ENCODE peak calls at places on chromosomes 3 and 15, in seven cellular contexts. One of them, this sample, is unnamed.

GRCh38 chr3:61158676-61159075 is 92.6 kb downstream of the FHIT start:
- DNase-seq in mucosa of descending colon: no peak
- DNase-seq in cardiac fibroblast: no peak
- DNase-seq in GM06990: no peak
- DNase-seq in stomach: no peak
- DNase-seq in AG10803: no peak
- DNase-seq in sigmoid colon: no peak
- DNase-seq in this sample: no peak

GRCh38 chr15:45637552-45638033 is 2.8 kb downstream of the SQOR start:
- DNase-seq in sigmoid colon: peak; percentile 84
- DNase-seq in stomach: peak; percentile 76
- DNase-seq in mucosa of descending colon: no peak
- DNase-seq in AG10803: peak; percentile 93
- DNase-seq in cardiac fibroblast: peak; percentile 96
- DNase-seq in GM06990: peak; percentile 66
- DNase-seq in this sample: peak; percentile 94

GRCh38 chr3:196122021-196122687 is 40.3 kb upstream of the TFRC start:
- DNase-seq in GM06990: no peak
- DNase-seq in stomach: no peak
- DNase-seq in AG10803: no peak
- DNase-seq in mucosa of descending colon: peak; percentile 29
- DNase-seq in cardiac fibroblast: peak; percentile 13
- DNase-seq in sigmoid colon: no peak
- DNase-seq in this sample: peak; percentile 15

GRCh38 chr3:133895208-133896001 is at the start of gene RAB6B:
- DNase-seq in GM06990: no peak
- DNase-seq in mucosa of descending colon: no peak
- DNase-seq in sigmoid colon: no peak
- DNase-seq in cardiac fibroblast: peak; percentile 43
- DNase-seq in AG10803: peak; percentile 32
- DNase-seq in stomach: no peak
- DNase-seq in this sample: peak; percentile 15

GRCh38 chr3:160130950-160131349 is 94.3 kb upstream of the C3orf80 start:
- DNase-seq in sigmoid colon: no peak
- DNase-seq in mucosa of descending colon: no peak
- DNase-seq in AG10803: peak; percentile 59
- DNase-seq in stomach: no peak
- DNase-seq in cardiac fibroblast: peak; percentile 67
- DNase-seq in GM06990: no peak
- DNase-seq in this sample: peak; percentile 75

GRCh38 chr15:65130941-65131340 is 2.7 kb downstream of the PDCD7 start:
- DNase-seq in GM06990: no peak
- DNase-seq in AG10803: no peak
- DNase-seq in cardiac fibroblast: no peak
- DNase-seq in stomach: no peak
- DNase-seq in sigmoid colon: no peak
- DNase-seq in mucosa of descending colon: no peak
- DNase-seq in this sample: no peak

GRCh38 chr3:143348486-143349327 is 229.1 kb downstream of the CHST2 start:
- DNase-seq in mucosa of descending colon: no peak
- DNase-seq in cardiac fibroblast: no peak
- DNase-seq in sigmoid colon: no peak
- DNase-seq in AG10803: no peak
- DNase-seq in GM06990: peak; percentile 18
- DNase-seq in stomach: no peak
- DNase-seq in this sample: no peak

GRCh38 chr3:3594986-3595385 is 204.2 kb upstream of the LRRN1 start:
- DNase-seq in stomach: no peak
- DNase-seq in cardiac fibroblast: no peak
- DNase-seq in mucosa of descending colon: no peak
- DNase-seq in sigmoid colon: no peak
- DNase-seq in GM06990: no peak
- DNase-seq in AG10803: no peak
- DNase-seq in this sample: no peak

GRCh38 chr15:41894791-41895463 is 1.1 kb upstream of the SPTBN5 start:
- DNase-seq in GM06990: peak; percentile 84
- DNase-seq in cardiac fibroblast: peak; percentile 76
- DNase-seq in mucosa of descending colon: peak; percentile 89
- DNase-seq in AG10803: peak; percentile 71
- DNase-seq in sigmoid colon: peak; percentile 87
- DNase-seq in stomach: peak; percentile 68
- DNase-seq in this sample: peak; percentile 76

GRCh38 chr3:134998855-134999254 is 203.8 kb downstream of the EPHB1 start:
- DNase-seq in sigmoid colon: no peak
- DNase-seq in mucosa of descending colon: no peak
- DNase-seq in AG10803: no peak
- DNase-seq in GM06990: no peak
- DNase-seq in stomach: no peak
- DNase-seq in cardiac fibroblast: no peak
- DNase-seq in this sample: no peak

GRCh38 chr3:46417120-46417510 is 10.1 kb downstream of the CCRL2 start:
- DNase-seq in stomach: no peak
- DNase-seq in mucosa of descending colon: no peak
- DNase-seq in AG10803: no peak
- DNase-seq in cardiac fibroblast: no peak
- DNase-seq in GM06990: no peak
- DNase-seq in sigmoid colon: no peak
- DNase-seq in this sample: no peak

GRCh38 chr3:9747267-9747666 is 2.5 kb upstream of the OGG1 start:
- DNase-seq in AG10803: peak; percentile 24
- DNase-seq in sigmoid colon: no peak
- DNase-seq in mucosa of descending colon: no peak
- DNase-seq in GM06990: no peak
- DNase-seq in stomach: no peak
- DNase-seq in cardiac fibroblast: peak; percentile 58
- DNase-seq in this sample: peak; percentile 75

GRCh38 chr3:106010829-106011228 is 142.0 kb upstream of the CBLB start:
- DNase-seq in sigmoid colon: no peak
- DNase-seq in mucosa of descending colon: no peak
- DNase-seq in GM06990: no peak
- DNase-seq in cardiac fibroblast: no peak
- DNase-seq in stomach: no peak
- DNase-seq in AG10803: no peak
- DNase-seq in this sample: no peak

GRCh38 chr3:149120051-149120972 is 9.1 kb upstream of the HPS3 start:
- DNase-seq in GM06990: peak; percentile 42
- DNase-seq in mucosa of descending colon: no peak
- DNase-seq in cardiac fibroblast: peak; percentile 85
- DNase-seq in AG10803: peak; percentile 68
- DNase-seq in stomach: no peak
- DNase-seq in sigmoid colon: no peak
- DNase-seq in this sample: peak; percentile 77

GRCh38 chr3:108119398-108120109 is 28.7 kb upstream of the CD47 start:
- DNase-seq in sigmoid colon: no peak
- DNase-seq in cardiac fibroblast: no peak
- DNase-seq in AG10803: no peak
- DNase-seq in GM06990: no peak
- DNase-seq in mucosa of descending colon: no peak
- DNase-seq in stomach: no peak
- DNase-seq in this sample: no peak

GRCh38 chr3:127074900-127075360 is 92.0 kb downstream of the PLXNA1 start:
- DNase-seq in sigmoid colon: peak; percentile 53
- DNase-seq in stomach: no peak
- DNase-seq in AG10803: peak; percentile 90
- DNase-seq in GM06990: peak; percentile 83
- DNase-seq in mucosa of descending colon: peak; percentile 57
- DNase-seq in cardiac fibroblast: peak; percentile 49
- DNase-seq in this sample: peak; percentile 88

GRCh38 chr15:51621917-51622268 is 678 bp downstream of the DMXL2 start:
- DNase-seq in mucosa of descending colon: peak; percentile 64
- DNase-seq in cardiac fibroblast: peak; percentile 64
- DNase-seq in stomach: peak; percentile 42
- DNase-seq in GM06990: no peak
- DNase-seq in sigmoid colon: peak; percentile 74
- DNase-seq in AG10803: peak; percentile 57
- DNase-seq in this sample: peak; percentile 59

GRCh38 chr3:116059421-116060096 is 385.7 kb downstream of the LSAMP start:
- DNase-seq in cardiac fibroblast: peak; percentile 41
- DNase-seq in AG10803: peak; percentile 75
- DNase-seq in sigmoid colon: no peak
- DNase-seq in mucosa of descending colon: no peak
- DNase-seq in stomach: no peak
- DNase-seq in GM06990: no peak
- DNase-seq in this sample: peak; percentile 92

GRCh38 chr15:78949461-78949860 is 4.6 kb upstream of the CTSH start:
- DNase-seq in mucosa of descending colon: no peak
- DNase-seq in GM06990: no peak
- DNase-seq in stomach: peak; percentile 44
- DNase-seq in AG10803: no peak
- DNase-seq in cardiac fibroblast: no peak
- DNase-seq in sigmoid colon: no peak
- DNase-seq in this sample: no peak

GRCh38 chr15:74573987-74574386 is 33.0 kb downstream of the ARID3B start:
- DNase-seq in stomach: no peak
- DNase-seq in GM06990: no peak
- DNase-seq in sigmoid colon: no peak
- DNase-seq in mucosa of descending colon: no peak
- DNase-seq in cardiac fibroblast: no peak
- DNase-seq in AG10803: no peak
- DNase-seq in this sample: peak; percentile 40

GRCh38 chr15:74451322-74451721 is 9.6 kb downstream of the UBL7 start:
- DNase-seq in stomach: no peak
- DNase-seq in cardiac fibroblast: no peak
- DNase-seq in sigmoid colon: no peak
- DNase-seq in mucosa of descending colon: no peak
- DNase-seq in GM06990: no peak
- DNase-seq in AG10803: no peak
- DNase-seq in this sample: no peak

GRCh38 chr3:88149146-88149515 is 628 bp upstream of the C3orf38 start:
- DNase-seq in AG10803: peak; percentile 26
- DNase-seq in GM06990: no peak
- DNase-seq in mucosa of descending colon: no peak
- DNase-seq in cardiac fibroblast: no peak
- DNase-seq in sigmoid colon: no peak
- DNase-seq in stomach: no peak
- DNase-seq in this sample: no peak

GRCh38 chr3:88150371-88150770 is 612 bp downstream of the C3orf38 start:
- DNase-seq in stomach: no peak
- DNase-seq in GM06990: no peak
- DNase-seq in cardiac fibroblast: peak; percentile 26
- DNase-seq in AG10803: no peak
- DNase-seq in sigmoid colon: no peak
- DNase-seq in mucosa of descending colon: no peak
- DNase-seq in this sample: peak; percentile 17

GRCh38 chr3:88149516-88150362 is at the start of gene C3orf38:
- DNase-seq in GM06990: peak; percentile 89
- DNase-seq in sigmoid colon: peak; percentile 94
- DNase-seq in mucosa of descending colon: peak; percentile 90
- DNase-seq in stomach: peak; percentile 85
- DNase-seq in cardiac fibroblast: peak; percentile 93
- DNase-seq in AG10803: peak; percentile 92
- DNase-seq in this sample: peak; percentile 91

GRCh38 chr3:88150771-88151170 is 1.0 kb downstream of the C3orf38 start:
- DNase-seq in AG10803: no peak
- DNase-seq in stomach: no peak
- DNase-seq in GM06990: peak; percentile 31
- DNase-seq in sigmoid colon: no peak
- DNase-seq in mucosa of descending colon: no peak
- DNase-seq in cardiac fibroblast: no peak
- DNase-seq in this sample: no peak

DNA sequence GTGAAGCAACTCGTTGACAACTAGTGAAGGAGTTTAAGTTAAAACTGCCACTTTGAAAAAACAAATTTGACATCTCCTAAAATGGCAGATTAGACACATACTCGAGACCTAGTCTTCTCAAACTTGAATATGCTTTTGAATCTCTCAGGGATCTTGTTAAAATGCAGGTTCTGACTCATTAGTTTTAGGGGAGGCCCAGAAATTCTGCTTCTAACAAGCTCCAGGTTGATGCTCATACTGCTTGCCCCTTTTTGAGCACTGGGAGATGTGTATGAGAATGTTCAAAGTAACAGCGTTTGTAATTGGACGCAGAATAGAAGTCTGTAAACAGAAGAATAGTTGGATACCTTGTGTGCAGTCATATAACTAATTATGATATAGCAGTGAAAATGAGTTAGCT is 1.6 kb downstream of the C3orf38 start:
- DNase-seq in cardiac fibroblast: peak; percentile 16
- DNase-seq in AG10803: no peak
- DNase-seq in GM06990: peak; percentile 22
- DNase-seq in mucosa of descending colon: no peak
- DNase-seq in sigmoid colon: no peak
- DNase-seq in stomach: no peak
- DNase-seq in this sample: peak; percentile 34
- H3K4me3 ChIP-seq in cardiac fibroblast: peak overlapping the region; percentile 98
- H3K4me3 ChIP-seq in AG10803: peak overlapping the region; percentile 96
- H3K4me3 ChIP-seq in GM06990: peak overlapping the region; percentile 100
- H3K4me3 ChIP-seq in mucosa of descending colon: no peak overlapping the region
- H3K4me3 ChIP-seq in sigmoid colon: peak overlapping the region; percentile 90
- H3K4me3 ChIP-seq in stomach: peak overlapping the region; percentile 87
- H3K4me3 ChIP-seq in this sample: peak overlapping the region; percentile 98

GRCh38 chr15:66498501-66499386 is 1.2 kb upstream of the SNAPC5 start:
- DNase-seq in GM06990: no peak
- DNase-seq in stomach: no peak
- DNase-seq in sigmoid colon: no peak
- DNase-seq in cardiac fibroblast: peak; percentile 66
- DNase-seq in mucosa of descending colon: no peak
- DNase-seq in AG10803: peak; percentile 53
- DNase-seq in this sample: peak; percentile 59
- TF ChIP-seq CTCF in GM06990: peak; percentile 24
- TF ChIP-seq CTCF in stomach: no peak
- TF ChIP-seq CTCF in sigmoid colon: no peak
- TF ChIP-seq CTCF in cardiac fibroblast: peak; percentile 31
- TF ChIP-seq CTCF in mucosa of descending colon: no peak
- TF ChIP-seq CTCF in AG10803: peak; percentile 45
- TF ChIP-seq CTCF in this sample: peak; percentile 39

DNA sequence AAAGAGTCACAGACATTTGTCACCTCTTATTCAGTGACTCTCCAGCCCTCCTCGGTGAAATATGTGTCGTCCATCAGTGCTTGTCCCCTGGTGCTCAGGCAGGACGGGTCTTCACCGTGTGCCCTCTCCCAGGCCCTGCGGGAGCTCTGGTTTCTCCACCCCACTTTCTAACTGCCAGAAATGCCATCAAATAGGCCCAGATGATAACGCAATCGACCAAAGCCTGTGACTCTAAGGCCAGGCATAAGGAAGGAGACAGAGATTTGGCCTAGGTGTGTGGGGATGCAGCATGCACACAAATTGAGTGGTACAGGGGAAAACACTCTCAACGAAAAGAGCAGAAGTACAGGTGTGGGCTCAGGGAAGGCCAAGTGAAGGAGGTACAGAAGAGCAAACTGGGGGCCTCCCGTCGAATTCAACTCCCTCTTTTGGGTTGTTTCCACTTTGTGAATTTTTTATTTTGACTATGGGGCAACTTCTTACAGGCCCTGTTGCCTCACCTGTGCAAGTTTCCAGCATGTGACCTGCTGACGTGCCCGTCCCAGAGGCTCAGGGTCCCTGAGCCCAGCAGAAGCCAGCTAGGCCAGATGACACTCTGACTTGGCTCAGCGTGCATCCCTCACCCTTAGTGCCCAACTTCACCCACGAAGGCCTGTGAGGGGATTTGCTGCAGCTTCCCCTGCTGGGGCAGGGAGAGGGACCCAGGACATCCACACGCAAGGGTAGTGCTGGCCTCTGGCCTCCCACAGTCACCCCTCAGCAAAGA is 4.7 kb downstream of the NUP210 start:
- DNase-seq in stomach: no peak
- DNase-seq in cardiac fibroblast: no peak
- DNase-seq in sigmoid colon: no peak
- DNase-seq in mucosa of descending colon: no peak
- DNase-seq in AG10803: no peak
- DNase-seq in GM06990: no peak
- DNase-seq in this sample: no peak
- H3K4me3 ChIP-seq in stomach: no peak overlapping the region
- H3K4me3 ChIP-seq in cardiac fibroblast: no peak overlapping the region
- H3K4me3 ChIP-seq in sigmoid colon: no peak overlapping the region
- H3K4me3 ChIP-seq in mucosa of descending colon: no peak overlapping the region
- H3K4me3 ChIP-seq in AG10803: no peak overlapping the region
- H3K4me3 ChIP-seq in GM06990: peak overlapping the region; percentile 26
- H3K4me3 ChIP-seq in this sample: no peak overlapping the region

GRCh38 chr3:164390046-164390445 is 688.2 kb downstream of the SI start:
- DNase-seq in GM06990: no peak
- DNase-seq in sigmoid colon: no peak
- DNase-seq in cardiac fibroblast: no peak
- DNase-seq in AG10803: no peak
- DNase-seq in mucosa of descending colon: no peak
- DNase-seq in stomach: no peak
- DNase-seq in this sample: no peak
- TF ChIP-seq CTCF in GM06990: no peak
- TF ChIP-seq CTCF in sigmoid colon: no peak
- TF ChIP-seq CTCF in cardiac fibroblast: peak; percentile 21
- TF ChIP-seq CTCF in AG10803: no peak
- TF ChIP-seq CTCF in mucosa of descending colon: no peak
- TF ChIP-seq CTCF in stomach: no peak
- TF ChIP-seq CTCF in this sample: peak; percentile 9

This sample was measured in fibroblast of mammary gland.